ENCODE peak calls at places on chromosomes 11 and 22, in eight cellular contexts. One of them, this sample, is unnamed.

GRCh38 chr11:61797263-61797944 is 4.7 kb downstream of the FEN1 start:
- ATAC-seq in Right ventricle myocardium inferior: peak; percentile 43
- ATAC-seq in SK-N-SH treated with all-trans-retinoic acid at 6 μM for 48 hours: peak; percentile 54
- ATAC-seq in right lobe of liver: peak; percentile 66
- ATAC-seq in memory B cell: peak; percentile 18
- ATAC-seq in HepG2: peak; percentile 13
- ATAC-seq in activated T-cell treated with anti-CD3 and anti-CD28 coated beads, Interleukin-2, amount 50 U/mL, for 72 hours: no peak
- ATAC-seq in heart right ventricle: no peak
- ATAC-seq in this sample: no peak

GRCh38 chr11:3095712-3096361 is 38.6 kb upstream of the CARS1 start:
- ATAC-seq in memory B cell: no peak
- ATAC-seq in heart right ventricle: no peak
- ATAC-seq in HepG2: no peak
- ATAC-seq in SK-N-SH treated with all-trans-retinoic acid at 6 μM for 48 hours: peak; percentile 62
- ATAC-seq in right lobe of liver: peak; percentile 66
- ATAC-seq in activated T-cell treated with anti-CD3 and anti-CD28 coated beads, Interleukin-2, amount 50 U/mL, for 72 hours: no peak
- ATAC-seq in Right ventricle myocardium inferior: no peak
- ATAC-seq in this sample: no peak

GRCh38 chr11:82750643-82751139 is 17.0 kb upstream of the FAM181B start:
- ATAC-seq in memory B cell: no peak
- ATAC-seq in Right ventricle myocardium inferior: no peak
- ATAC-seq in right lobe of liver: no peak
- ATAC-seq in HepG2: no peak
- ATAC-seq in SK-N-SH treated with all-trans-retinoic acid at 6 μM for 48 hours: peak; percentile 66
- ATAC-seq in heart right ventricle: no peak
- ATAC-seq in activated T-cell treated with anti-CD3 and anti-CD28 coated beads, Interleukin-2, amount 50 U/mL, for 72 hours: peak; percentile 57
- ATAC-seq in this sample: peak; percentile 68

GRCh38 chr11:58787903-58788302 is 56.2 kb upstream of the GLYAT start:
- ATAC-seq in activated T-cell treated with anti-CD3 and anti-CD28 coated beads, Interleukin-2, amount 50 U/mL, for 72 hours: peak; percentile 81
- ATAC-seq in Right ventricle myocardium inferior: no peak
- ATAC-seq in SK-N-SH treated with all-trans-retinoic acid at 6 μM for 48 hours: no peak
- ATAC-seq in HepG2: peak; percentile 57
- ATAC-seq in memory B cell: no peak
- ATAC-seq in heart right ventricle: no peak
- ATAC-seq in right lobe of liver: peak; percentile 30
- ATAC-seq in this sample: peak; percentile 39

GRCh38 chr22:22759371-22759770 is 115.0 kb downstream of the GGTLC2 start:
- ATAC-seq in SK-N-SH treated with all-trans-retinoic acid at 6 μM for 48 hours: no peak
- ATAC-seq in Right ventricle myocardium inferior: no peak
- ATAC-seq in memory B cell: no peak
- ATAC-seq in activated T-cell treated with anti-CD3 and anti-CD28 coated beads, Interleukin-2, amount 50 U/mL, for 72 hours: no peak
- ATAC-seq in HepG2: no peak
- ATAC-seq in heart right ventricle: no peak
- ATAC-seq in right lobe of liver: no peak
- ATAC-seq in this sample: no peak

GRCh38 chr11:102435688-102436087 is 16.9 kb downstream of the TMEM123 start:
- ATAC-seq in HepG2: no peak
- ATAC-seq in memory B cell: no peak
- ATAC-seq in SK-N-SH treated with all-trans-retinoic acid at 6 μM for 48 hours: no peak
- ATAC-seq in right lobe of liver: no peak
- ATAC-seq in activated T-cell treated with anti-CD3 and anti-CD28 coated beads, Interleukin-2, amount 50 U/mL, for 72 hours: no peak
- ATAC-seq in heart right ventricle: no peak
- ATAC-seq in Right ventricle myocardium inferior: no peak
- ATAC-seq in this sample: peak; percentile 8

GRCh38 chr22:32708835-32709234 is 92.7 kb upstream of the TIMP3 start:
- ATAC-seq in Right ventricle myocardium inferior: peak; percentile 89
- ATAC-seq in HepG2: no peak
- ATAC-seq in activated T-cell treated with anti-CD3 and anti-CD28 coated beads, Interleukin-2, amount 50 U/mL, for 72 hours: no peak
- ATAC-seq in heart right ventricle: peak; percentile 77
- ATAC-seq in memory B cell: no peak
- ATAC-seq in SK-N-SH treated with all-trans-retinoic acid at 6 μM for 48 hours: no peak
- ATAC-seq in right lobe of liver: no peak
- ATAC-seq in this sample: no peak

GRCh38 chr22:33000342-33001280 is 57.6 kb downstream of the SYN3 start:
- ATAC-seq in Right ventricle myocardium inferior: peak; percentile 77
- ATAC-seq in HepG2: peak; percentile 90
- ATAC-seq in right lobe of liver: peak; percentile 92
- ATAC-seq in memory B cell: peak; percentile 41
- ATAC-seq in SK-N-SH treated with all-trans-retinoic acid at 6 μM for 48 hours: peak; percentile 83
- ATAC-seq in activated T-cell treated with anti-CD3 and anti-CD28 coated beads, Interleukin-2, amount 50 U/mL, for 72 hours: peak; percentile 51
- ATAC-seq in heart right ventricle: peak; percentile 77
- ATAC-seq in this sample: peak; percentile 43

GRCh38 chr11:120337133-120337895 is 1.1 kb downstream of the ARHGEF12 start:
- ATAC-seq in SK-N-SH treated with all-trans-retinoic acid at 6 μM for 48 hours: peak; percentile 7
- ATAC-seq in Right ventricle myocardium inferior: peak; percentile 11
- ATAC-seq in right lobe of liver: peak; percentile 29
- ATAC-seq in memory B cell: no peak
- ATAC-seq in activated T-cell treated with anti-CD3 and anti-CD28 coated beads, Interleukin-2, amount 50 U/mL, for 72 hours: no peak
- ATAC-seq in HepG2: peak; percentile 43
- ATAC-seq in heart right ventricle: peak; percentile 21
- ATAC-seq in this sample: no peak

GRCh38 chr22:46764779-46765485 is 2.5 kb downstream of the TBC1D22A start:
- ATAC-seq in memory B cell: no peak
- ATAC-seq in activated T-cell treated with anti-CD3 and anti-CD28 coated beads, Interleukin-2, amount 50 U/mL, for 72 hours: no peak
- ATAC-seq in Right ventricle myocardium inferior: no peak
- ATAC-seq in right lobe of liver: peak; percentile 36
- ATAC-seq in SK-N-SH treated with all-trans-retinoic acid at 6 μM for 48 hours: no peak
- ATAC-seq in heart right ventricle: no peak
- ATAC-seq in HepG2: no peak
- ATAC-seq in this sample: no peak

GRCh38 chr22:30310881-30311771 is 15.6 kb downstream of the TBC1D10A start:
- ATAC-seq in activated T-cell treated with anti-CD3 and anti-CD28 coated beads, Interleukin-2, amount 50 U/mL, for 72 hours: no peak
- ATAC-seq in SK-N-SH treated with all-trans-retinoic acid at 6 μM for 48 hours: peak; percentile 83
- ATAC-seq in Right ventricle myocardium inferior: peak; percentile 91
- ATAC-seq in HepG2: peak; percentile 51
- ATAC-seq in heart right ventricle: peak; percentile 94
- ATAC-seq in memory B cell: no peak
- ATAC-seq in right lobe of liver: peak; percentile 85
- ATAC-seq in this sample: no peak

GRCh38 chr22:20547029-20547428 is 39.6 kb downstream of the MED15 start:
- ATAC-seq in HepG2: no peak
- ATAC-seq in activated T-cell treated with anti-CD3 and anti-CD28 coated beads, Interleukin-2, amount 50 U/mL, for 72 hours: no peak
- ATAC-seq in right lobe of liver: no peak
- ATAC-seq in heart right ventricle: no peak
- ATAC-seq in Right ventricle myocardium inferior: no peak
- ATAC-seq in SK-N-SH treated with all-trans-retinoic acid at 6 μM for 48 hours: no peak
- ATAC-seq in memory B cell: no peak
- ATAC-seq in this sample: no peak

GRCh38 chr22:46280999-46281623 is 13.3 kb downstream of the TTC38 start:
- ATAC-seq in Right ventricle myocardium inferior: peak; percentile 80
- ATAC-seq in activated T-cell treated with anti-CD3 and anti-CD28 coated beads, Interleukin-2, amount 50 U/mL, for 72 hours: no peak
- ATAC-seq in SK-N-SH treated with all-trans-retinoic acid at 6 μM for 48 hours: no peak
- ATAC-seq in memory B cell: peak; percentile 95
- ATAC-seq in HepG2: no peak
- ATAC-seq in heart right ventricle: peak; percentile 55
- ATAC-seq in right lobe of liver: peak; percentile 57
- ATAC-seq in this sample: no peak

GRCh38 chr11:63560506-63561179 is 2.5 kb downstream of the PLAAT2 start:
- ATAC-seq in right lobe of liver: peak; percentile 37
- ATAC-seq in SK-N-SH treated with all-trans-retinoic acid at 6 μM for 48 hours: peak; percentile 48
- ATAC-seq in heart right ventricle: peak; percentile 67
- ATAC-seq in HepG2: no peak
- ATAC-seq in activated T-cell treated with anti-CD3 and anti-CD28 coated beads, Interleukin-2, amount 50 U/mL, for 72 hours: no peak
- ATAC-seq in memory B cell: no peak
- ATAC-seq in Right ventricle myocardium inferior: peak; percentile 53
- ATAC-seq in this sample: no peak

GRCh38 chr11:101860694-101861371 is 54.0 kb upstream of the CEP126 start:
- ATAC-seq in Right ventricle myocardium inferior: peak; percentile 91
- ATAC-seq in memory B cell: peak; percentile 81
- ATAC-seq in SK-N-SH treated with all-trans-retinoic acid at 6 μM for 48 hours: peak; percentile 91
- ATAC-seq in activated T-cell treated with anti-CD3 and anti-CD28 coated beads, Interleukin-2, amount 50 U/mL, for 72 hours: peak; percentile 66
- ATAC-seq in HepG2: peak; percentile 84
- ATAC-seq in right lobe of liver: peak; percentile 90
- ATAC-seq in heart right ventricle: peak; percentile 67
- ATAC-seq in this sample: peak; percentile 60

GRCh38 chr11:41316726-41317125 is 142.7 kb downstream of the LRRC4C start:
- ATAC-seq in right lobe of liver: no peak
- ATAC-seq in HepG2: no peak
- ATAC-seq in activated T-cell treated with anti-CD3 and anti-CD28 coated beads, Interleukin-2, amount 50 U/mL, for 72 hours: no peak
- ATAC-seq in memory B cell: no peak
- ATAC-seq in SK-N-SH treated with all-trans-retinoic acid at 6 μM for 48 hours: no peak
- ATAC-seq in heart right ventricle: no peak
- ATAC-seq in Right ventricle myocardium inferior: no peak
- ATAC-seq in this sample: no peak

GRCh38 chr11:114258696-114259095 is 37.5 kb upstream of the NNMT start:
- ATAC-seq in right lobe of liver: no peak
- ATAC-seq in SK-N-SH treated with all-trans-retinoic acid at 6 μM for 48 hours: no peak
- ATAC-seq in activated T-cell treated with anti-CD3 and anti-CD28 coated beads, Interleukin-2, amount 50 U/mL, for 72 hours: no peak
- ATAC-seq in HepG2: no peak
- ATAC-seq in heart right ventricle: peak; percentile 3
- ATAC-seq in Right ventricle myocardium inferior: peak; percentile 20
- ATAC-seq in memory B cell: peak; percentile 87
- ATAC-seq in this sample: no peak

GRCh38 chr22:20658433-20659222 is 115.3 kb upstream of the SERPIND1 start:
- ATAC-seq in HepG2: no peak
- ATAC-seq in Right ventricle myocardium inferior: no peak
- ATAC-seq in memory B cell: no peak
- ATAC-seq in right lobe of liver: no peak
- ATAC-seq in SK-N-SH treated with all-trans-retinoic acid at 6 μM for 48 hours: no peak
- ATAC-seq in activated T-cell treated with anti-CD3 and anti-CD28 coated beads, Interleukin-2, amount 50 U/mL, for 72 hours: no peak
- ATAC-seq in heart right ventricle: no peak
- ATAC-seq in this sample: no peak

GRCh38 chr11:62909107-62909894 is 11.9 kb downstream of the CHRM1 start:
- ATAC-seq in heart right ventricle: peak; percentile 77
- ATAC-seq in activated T-cell treated with anti-CD3 and anti-CD28 coated beads, Interleukin-2, amount 50 U/mL, for 72 hours: no peak
- ATAC-seq in right lobe of liver: peak; percentile 64
- ATAC-seq in SK-N-SH treated with all-trans-retinoic acid at 6 μM for 48 hours: peak; percentile 24
- ATAC-seq in Right ventricle myocardium inferior: peak; percentile 32
- ATAC-seq in memory B cell: no peak
- ATAC-seq in HepG2: peak; percentile 80
- ATAC-seq in this sample: no peak

GRCh38 chr11:72191961-72192381 is at the start of gene FOLR1:
- ATAC-seq in right lobe of liver: no peak
- ATAC-seq in memory B cell: no peak
- ATAC-seq in activated T-cell treated with anti-CD3 and anti-CD28 coated beads, Interleukin-2, amount 50 U/mL, for 72 hours: no peak
- ATAC-seq in HepG2: no peak
- ATAC-seq in heart right ventricle: no peak
- ATAC-seq in Right ventricle myocardium inferior: no peak
- ATAC-seq in SK-N-SH treated with all-trans-retinoic acid at 6 μM for 48 hours: no peak
- ATAC-seq in this sample: no peak

GRCh38 chr11:110452720-110453119 is 23.0 kb downstream of the FDX1 start:
- ATAC-seq in heart right ventricle: no peak
- ATAC-seq in right lobe of liver: no peak
- ATAC-seq in memory B cell: no peak
- ATAC-seq in HepG2: no peak
- ATAC-seq in activated T-cell treated with anti-CD3 and anti-CD28 coated beads, Interleukin-2, amount 50 U/mL, for 72 hours: peak; percentile 56
- ATAC-seq in Right ventricle myocardium inferior: no peak
- ATAC-seq in SK-N-SH treated with all-trans-retinoic acid at 6 μM for 48 hours: no peak
- ATAC-seq in this sample: peak; percentile 64